ENCODE peak calls at places on chromosomes 7 and 10, in five cellular contexts. F, D, R, V and L are unnamed samples.

GRCh38 chr7:1096156-1097119 is 8.5 kb downstream of the GPER1 start:
- DNase-seq in F (no peak), D (no peak), R (no peak), V (peak), L (no peak)

GRCh38 chr10:9853405-9854010 is 1164.2 kb upstream of the CELF2 start:
- DNase-seq in F (no peak), D (no peak), R (no peak), V (no peak), L (no peak)

GRCh38 chr7:130831817-130832481 is 97.9 kb upstream of the KLF14 start:
- DNase-seq in F (no peak), D (no peak), R (no peak), V (no peak), L (no peak)

GRCh38 chr7:252981-253380 is 37.0 kb upstream of the FOXL3 start:
- DNase-seq in F (no peak), D (no peak), R (no peak), V (no peak), L (no peak)

GRCh38 chr10:28873540-28873939 is 196.2 kb downstream of the BAMBI start:
- DNase-seq in F (no peak), D (no peak), R (no peak), V (no peak), L (no peak)

GRCh38 chr10:6035926-6036575 is 26.1 kb downstream of the IL2RA start:
- DNase-seq in F (no peak), D (no peak), R (no peak), V (peak), L (peak)

GRCh38 chr7:25353191-25353590 is 124.9 kb upstream of the NPVF start:
- DNase-seq in F (no peak), D (no peak), R (no peak), V (no peak), L (no peak)

GRCh38 chr10:16987129-16987670 is 142.4 kb downstream of the CUBN start:
- DNase-seq in F (no peak), D (no peak), R (peak), V (no peak), L (no peak)

GRCh38 chr7:100693312-100694195 is 496 bp downstream of the GIGYF1 start:
- DNase-seq in F (no peak), D (no peak), R (no peak), V (peak), L (no peak)

GRCh38 chr10:33114451-33114944 is 156.5 kb upstream of the ITGB1 start:
- DNase-seq in F (no peak), D (no peak), R (no peak), V (no peak), L (no peak)

GRCh38 chr7:250523-250922 is 39.4 kb upstream of the FOXL3 start:
- DNase-seq in F (no peak), D (no peak), R (no peak), V (no peak), L (no peak)

GRCh38 chr7:31921047-31921446 is 149.2 kb downstream of the PDE1C start:
- DNase-seq in F (no peak), D (no peak), R (no peak), V (no peak), L (no peak)

GRCh38 chr10:1187151-1187854 is 131.1 kb downstream of the WDR37 start:
- DNase-seq in F (no peak), D (no peak), R (no peak), V (no peak), L (peak)

GRCh38 chr10:61475449-61475873 is 22.3 kb upstream of the TMEM26 start:
- DNase-seq in F (no peak), D (no peak), R (peak), V (no peak), L (no peak)

GRCh38 chr7:19024261-19024660 is 93.2 kb downstream of the TWIST1 start:
- DNase-seq in F (no peak), D (no peak), R (peak), V (no peak), L (no peak)

GRCh38 chr10:28875535-28876208 is 198.4 kb downstream of the BAMBI start:
- DNase-seq in F (no peak), D (no peak), R (no peak), V (no peak), L (no peak)

GRCh38 chr7:27581906-27582305 is 80.8 kb downstream of the HIBADH start:
- DNase-seq in F (no peak), D (no peak), R (no peak), V (no peak), L (no peak)

GRCh38 chr10:20858292-20859124 is 38.6 kb downstream of the NEBL start:
- DNase-seq in F (no peak), D (no peak), R (no peak), V (no peak), L (no peak)

GRCh38 chr7:124130-124949 is 68.0 kb upstream of the FAM20C start:
- DNase-seq in F (no peak), D (no peak), R (no peak), V (no peak), L (peak)

GRCh38 chr7:158274996-158275395 is 312.6 kb downstream of the PTPRN2 start:
- DNase-seq in F (no peak), D (no peak), R (no peak), V (no peak), L (peak)

GRCh38 chr7:47262881-47263280 is 319.0 kb downstream of the TNS3 start:
- DNase-seq in F (no peak), D (no peak), R (no peak), V (no peak), L (peak)

GRCh38 chr7:51366930-51367613 is 50.5 kb upstream of the COBL start:
- DNase-seq in F (peak), D (peak), R (no peak), V (peak), L (no peak)

GRCh38 chr10:46020344-46020656 is 10.1 kb downstream of the NCOA4 start:
- DNase-seq in F (no peak), D (no peak), R (no peak), V (no peak), L (no peak)

GRCh38 chr7:6495597-6496262 is 48.0 kb upstream of the DAGLB start:
- DNase-seq in F (no peak), D (no peak), R (peak), V (no peak), L (no peak)

GRCh38 chr10:90621577-90621976 is 236.3 kb downstream of the HTR7 start:
- DNase-seq in F (no peak), D (no peak), R (no peak), V (no peak), L (no peak)

GRCh38 chr10:70593513-70593890 is 9.0 kb downstream of the PRF1 start:
- DNase-seq in F (no peak), D (no peak), R (no peak), V (no peak), L (no peak)

GRCh38 chr10:84695983-84696382 is 367.6 kb downstream of the CCSER2 start:
- DNase-seq in F (no peak), D (no peak), R (no peak), V (no peak), L (no peak)

GRCh38 chr10:123148414-123149161 is 652 bp downstream of the HMX2 start:
- DNase-seq in F (no peak), D (no peak), R (no peak), V (no peak), L (no peak)

GRCh38 chr7:113698556-113699220 is 220.1 kb downstream of the PPP1R3A start:
- DNase-seq in F (peak), D (no peak), R (peak), V (no peak), L (no peak)

GRCh38 chr10:78033623-78034470 is at the start of gene RPS24:
- DNase-seq in F (peak), D (peak), R (peak), V (peak), L (peak)

GRCh38 chr10:5545778-5546710 is 21.3 kb downstream of the CALML3 start:
- DNase-seq in F (no peak), D (no peak), R (peak), V (peak), L (peak)